ENCODE peak calls at places on chromosomes 4 and X, in ten cellular contexts. B, E, G, Z, D, A, I, O, S and N are unnamed samples.

GRCh38 chr4:7705062-7705461 is 234.6 kb downstream of the AFAP1 start:
- DNase-seq in B (no peak), E (peak), G (peak), Z (no peak), D (no peak), A (no peak), I (peak), O (peak), S (no peak), N (no peak)

GRCh38 chr4:184343400-184344177 is 125.9 kb upstream of the ENPP6 start:
- DNase-seq in B (peak), E (peak), G (peak), Z (peak), D (peak), A (no peak), I (peak), O (peak), S (peak), N (no peak)

GRCh38 chr4:158020175-158020574 is 152.7 kb downstream of the GASK1B start:
- DNase-seq in B (no peak), E (no peak), G (no peak), Z (no peak), D (peak), A (no peak), I (peak), O (no peak), S (peak), N (peak)

GRCh38 chr4:139770361-139770760 is 104.7 kb downstream of the MGST2 start:
- DNase-seq in B (no peak), E (no peak), G (no peak), Z (no peak), D (no peak), A (no peak), I (no peak), O (no peak), S (no peak), N (no peak)

GRCh38 chr4:129446074-129446473 is 350.1 kb downstream of the C4orf33 start:
- DNase-seq in B (no peak), E (no peak), G (peak), Z (no peak), D (no peak), A (no peak), I (peak), O (peak), S (no peak), N (no peak)

GRCh38 chr4:183588169-183588675 is 70.8 kb downstream of the RWDD4 start:
- DNase-seq in B (no peak), E (no peak), G (no peak), Z (no peak), D (no peak), A (no peak), I (no peak), O (no peak), S (no peak), N (peak)

GRCh38 chrX:51876441-51876840 is 17.0 kb upstream of the MAGED1 start:
- DNase-seq in B (no peak), E (no peak), G (no peak), Z (no peak), D (no peak), A (no peak), I (no peak), O (no peak), S (no peak), N (no peak)

GRCh38 chr4:26522478-26522877 is 32.2 kb upstream of the CCKAR start:
- DNase-seq in B (no peak), E (no peak), G (no peak), Z (no peak), D (no peak), A (no peak), I (no peak), O (no peak), S (no peak), N (peak)

GRCh38 chr4:84238247-84239090 is 260.6 kb downstream of the NKX6-1 start:
- DNase-seq in B (no peak), E (no peak), G (no peak), Z (no peak), D (no peak), A (no peak), I (no peak), O (no peak), S (no peak), N (peak)

GRCh38 chr4:64230709-64231310 is 178.4 kb downstream of the TECRL start:
- DNase-seq in B (no peak), E (no peak), G (no peak), Z (no peak), D (no peak), A (no peak), I (peak), O (no peak), S (no peak), N (no peak)

GRCh38 chr4:4333265-4333706 is 43.2 kb downstream of the ZBTB49 start:
- DNase-seq in B (no peak), E (peak), G (no peak), Z (no peak), D (no peak), A (no peak), I (no peak), O (no peak), S (peak), N (peak)

GRCh38 chrX:43861750-43862149 is 20.5 kb downstream of the MAOB start:
- DNase-seq in B (no peak), E (no peak), G (no peak), Z (no peak), D (no peak), A (no peak), I (no peak), O (no peak), S (no peak), N (no peak)

GRCh38 chrX:71976753-71977152 is 66.1 kb downstream of the NHSL2 start:
- DNase-seq in B (no peak), E (no peak), G (no peak), Z (no peak), D (no peak), A (no peak), I (no peak), O (no peak), S (no peak), N (no peak)

GRCh38 chrX:632391-633042 is 1.9 kb downstream of the SHOX start:
- DNase-seq in B (no peak), E (no peak), G (peak), Z (no peak), D (no peak), A (no peak), I (peak), O (no peak), S (no peak), N (no peak)

GRCh38 chr4:156261230-156261629 is 307.6 kb upstream of the CTSO start:
- DNase-seq in B (no peak), E (no peak), G (no peak), Z (no peak), D (no peak), A (no peak), I (no peak), O (no peak), S (no peak), N (no peak)

GRCh38 chr4:150328496-150328895 is 250.3 kb downstream of the DCLK2 start:
- DNase-seq in B (no peak), E (no peak), G (no peak), Z (no peak), D (no peak), A (no peak), I (no peak), O (no peak), S (no peak), N (no peak)

GRCh38 chr4:127335732-127336131 is 297.0 kb upstream of the INTU start:
- DNase-seq in B (no peak), E (no peak), G (no peak), Z (no peak), D (no peak), A (no peak), I (no peak), O (no peak), S (no peak), N (no peak)

DNA sequence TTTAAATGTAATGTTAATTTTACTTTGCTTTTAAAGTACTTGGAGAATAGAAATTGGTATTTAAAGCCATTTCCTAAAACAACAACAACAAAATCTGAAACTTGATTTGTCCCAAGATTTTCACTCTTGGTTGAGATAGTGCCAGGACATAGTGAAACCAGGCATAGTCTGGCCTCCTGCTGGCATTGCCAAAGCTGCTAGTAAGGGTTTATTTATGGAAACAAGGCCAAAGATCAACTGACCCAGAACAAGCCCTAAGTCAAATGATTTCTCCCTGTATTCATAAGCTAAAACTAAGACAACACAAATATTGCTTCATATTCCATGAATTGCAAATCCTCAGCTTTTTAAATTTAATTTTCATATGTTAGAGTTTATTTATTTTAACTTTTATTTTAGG is 227.5 kb upstream of the FGF13 start:
- DNase-seq in B (no peak), E (no peak), G (no peak), Z (no peak), D (no peak), A (no peak), I (no peak), O (no peak), S (no peak), N (no peak)
- TF ChIP-seq CTCF in B (no peak), E (no peak), G (no peak), Z (no peak), D (no peak), A (no peak), I (no peak), O (no peak), S (no peak), N (no peak)

DNA sequence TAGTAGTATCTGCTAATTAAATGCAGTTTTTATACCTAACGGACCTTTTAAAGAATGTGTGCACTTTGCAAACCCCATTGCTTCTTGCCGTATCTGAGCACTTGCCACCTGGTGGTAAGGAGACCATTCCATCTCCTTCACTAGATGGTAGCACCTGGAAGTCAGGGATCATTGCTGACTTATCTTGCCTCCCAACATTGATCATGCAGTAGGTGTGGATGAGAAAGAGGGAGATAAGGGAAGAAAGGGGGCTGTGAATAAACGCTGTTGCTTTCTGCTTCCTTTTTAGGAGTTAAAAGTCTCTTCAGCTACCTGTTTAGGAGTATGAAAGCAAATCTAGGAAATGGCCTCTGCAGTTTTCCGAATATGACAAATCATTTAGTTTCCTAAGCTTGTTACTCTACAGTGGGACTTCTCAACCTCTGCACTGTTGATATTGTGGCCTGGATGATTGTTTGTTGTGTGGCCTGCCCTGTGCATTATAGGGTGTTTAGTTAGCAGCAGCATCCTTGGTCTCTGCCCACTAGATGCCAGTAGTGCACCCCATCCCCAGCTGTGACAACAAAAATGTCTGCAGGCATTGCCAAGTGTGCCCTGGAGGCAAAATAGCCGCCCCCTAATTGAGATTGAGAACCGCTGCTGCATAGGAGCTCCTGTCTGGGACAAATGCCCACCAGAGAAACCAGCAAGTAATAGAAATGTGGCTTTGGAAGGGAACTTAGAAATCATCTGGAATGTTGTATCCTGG is 38.8 kb downstream of the GAB1 start:
- DNase-seq in B (peak), E (no peak), G (peak), Z (no peak), D (no peak), A (no peak), I (peak), O (peak), S (no peak), N (no peak)
- TF ChIP-seq CTCF in B (peak), E (peak), G (no peak), Z (no peak), D (peak), A (peak), I (peak), O (peak), S (peak), N (peak)

GRCh38 chrX:31800219-31800618 is 728.4 kb upstream of the FTHL17 start:
- DNase-seq in B (no peak), E (no peak), G (no peak), Z (no peak), D (no peak), A (no peak), I (no peak), O (no peak), S (no peak), N (no peak)
- TF ChIP-seq CTCF in B (no peak), E (no peak), G (no peak), Z (no peak), D (no peak), A (no peak), I (no peak), O (no peak), S (no peak), N (no peak)

DNA sequence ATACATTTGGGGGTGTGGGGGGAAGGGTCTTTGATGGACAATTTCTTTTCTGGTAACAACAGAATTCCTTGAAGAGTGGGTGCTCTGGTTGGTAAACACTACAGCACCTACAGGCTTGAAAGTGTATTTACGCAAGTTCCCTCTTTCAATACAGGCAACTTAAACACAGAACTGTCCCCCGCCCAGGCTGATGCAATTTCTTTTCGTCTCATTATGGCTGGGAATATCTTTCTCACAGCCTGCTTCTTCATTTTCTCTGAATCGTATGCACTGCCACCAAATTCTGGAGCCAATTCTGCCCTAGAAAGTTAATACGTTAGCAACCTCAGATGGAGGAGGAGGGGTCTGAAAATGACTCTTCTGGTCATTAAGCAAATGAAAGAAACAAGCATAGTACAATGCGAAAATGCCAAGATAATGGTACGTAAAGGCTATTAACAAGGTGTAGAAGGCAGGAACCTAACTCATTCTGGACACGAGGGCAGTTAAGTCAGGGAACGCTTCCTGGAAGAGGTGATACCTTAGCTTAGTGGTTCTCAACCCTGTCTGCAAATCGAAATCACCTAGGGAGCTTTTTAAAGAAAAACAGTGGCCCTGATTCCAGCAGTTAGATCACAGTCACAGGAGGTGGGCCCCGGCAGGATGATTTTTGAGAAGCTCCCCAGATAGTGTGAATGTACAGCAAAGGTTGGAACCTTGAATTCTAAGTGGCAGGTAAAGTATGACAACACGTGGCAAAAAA is 1.0 kb downstream of the AGA start:
- DNase-seq in B (peak), E (no peak), G (no peak), Z (peak), D (peak), A (peak), I (peak), O (no peak), S (no peak), N (no peak)
- TF ChIP-seq CTCF in B (peak), E (peak), G (no peak), Z (peak), D (no peak), A (no peak), I (no peak), O (no peak), S (peak), N (peak)